ENCODE peak calls at places on chromosome 20, in seven cellular contexts. D, I, Y, L, K, U and R are unnamed samples.
A peak's percentile ranks its signal among the peaks of the same experiment; 100 is the strongest.

GRCh38 chr20:19802492-19803158 is 44.6 kb downstream of the RIN2 start:
- DNase-seq in D (no peak), I (peak; percentile 67), Y (no peak), L (no peak), K (no peak), U (no peak), R (peak; percentile 18)

GRCh38 chr20:14264869-14265268 is 72.5 kb downstream of the FLRT3 start:
- DNase-seq in D (no peak), I (peak; percentile 40), Y (no peak), L (peak; percentile 71), K (peak; percentile 5), U (no peak), R (no peak)

GRCh38 chr20:19672498-19672897 is 85.6 kb upstream of the RIN2 start:
- DNase-seq in D (no peak), I (no peak), Y (no peak), L (no peak), K (no peak), U (no peak), R (no peak)

GRCh38 chr20:53142651-53143177 is 170.6 kb downstream of the TSHZ2 start:
- DNase-seq in D (no peak), I (no peak), Y (no peak), L (no peak), K (no peak), U (no peak), R (no peak)

GRCh38 chr20:36806049-36806448 is 32.5 kb upstream of the DSN1 start:
- DNase-seq in D (no peak), I (no peak), Y (no peak), L (peak; percentile 12), K (no peak), U (no peak), R (no peak)

GRCh38 chr20:6882911-6883310 is 115.4 kb downstream of the BMP2 start:
- DNase-seq in D (no peak), I (no peak), Y (no peak), L (peak; percentile 30), K (no peak), U (no peak), R (no peak)

GRCh38 chr20:32168184-32168910 is 39.2 kb downstream of the PLAGL2 start:
- DNase-seq in D (no peak), I (peak; percentile 22), Y (no peak), L (peak; percentile 77), K (peak; percentile 14), U (no peak), R (peak; percentile 27)

GRCh38 chr20:41342474-41343464 is 2.1 kb downstream of the LPIN3 start:
- DNase-seq in D (no peak), I (no peak), Y (no peak), L (no peak), K (no peak), U (no peak), R (no peak)

GRCh38 chr20:33915726-33916331 is 77.9 kb upstream of the RALY start:
- DNase-seq in D (peak; percentile 66), I (peak; percentile 50), Y (no peak), L (no peak), K (peak; percentile 70), U (peak; percentile 70), R (peak; percentile 41)

GRCh38 chr20:6026051-6026450 is 27.8 kb downstream of the LRRN4 start:
- DNase-seq in D (no peak), I (peak; percentile 17), Y (no peak), L (peak; percentile 77), K (no peak), U (no peak), R (no peak)

GRCh38 chr20:18957328-18957727 is 143.7 kb downstream of the SCP2D1 start:
- DNase-seq in D (no peak), I (no peak), Y (no peak), L (no peak), K (no peak), U (no peak), R (no peak)

GRCh38 chr20:6169251-6169650 is 46.4 kb upstream of the FERMT1 start:
- DNase-seq in D (no peak), I (peak; percentile 34), Y (no peak), L (peak; percentile 69), K (no peak), U (no peak), R (no peak)

GRCh38 chr20:53899351-53900167 is 170.8 kb downstream of the BCAS1 start:
- DNase-seq in D (no peak), I (peak; percentile 96), Y (peak; percentile 8), L (no peak), K (peak; percentile 100), U (peak; percentile 81), R (peak; percentile 98)

GRCh38 chr20:46951840-46952497 is 57.3 kb downstream of the EYA2 start:
- DNase-seq in D (no peak), I (no peak), Y (no peak), L (no peak), K (no peak), U (no peak), R (no peak)